ENCODE peak calls at places on chromosome 16, in eight cellular contexts. One of them, this sample, is unnamed.

GRCh38 chr16:58366247-58367031 is 25.8 kb upstream of the GINS3 start:
- DNase-seq in neural crest cell: no peak
- DNase-seq in A673: peak; percentile 48
- DNase-seq in substantia nigra: no peak
- DNase-seq in kidney epithelial cell: peak; percentile 53
- DNase-seq in gastrocnemius medialis: no peak
- DNase-seq in activated CD8-positive, alpha-beta memory T cell treated with anti-CD3 and anti-CD28 coated beads for 1 hour: no peak
- DNase-seq in CD4-positive, alpha-beta memory T cell: no peak
- DNase-seq in this sample: no peak

GRCh38 chr16:11104168-11105037 is 151.6 kb downstream of the SOCS1 start:
- DNase-seq in neural crest cell: no peak
- DNase-seq in A673: no peak
- DNase-seq in substantia nigra: no peak
- DNase-seq in kidney epithelial cell: no peak
- DNase-seq in gastrocnemius medialis: no peak
- DNase-seq in activated CD8-positive, alpha-beta memory T cell treated with anti-CD3 and anti-CD28 coated beads for 1 hour: no peak
- DNase-seq in CD4-positive, alpha-beta memory T cell: no peak
- DNase-seq in this sample: no peak

GRCh38 chr16:57167951-57168350 is 17.9 kb downstream of the PSME3IP1 start:
- DNase-seq in neural crest cell: no peak
- DNase-seq in A673: peak; percentile 82
- DNase-seq in substantia nigra: peak; percentile 45
- DNase-seq in kidney epithelial cell: peak; percentile 37
- DNase-seq in gastrocnemius medialis: no peak
- DNase-seq in activated CD8-positive, alpha-beta memory T cell treated with anti-CD3 and anti-CD28 coated beads for 1 hour: no peak
- DNase-seq in CD4-positive, alpha-beta memory T cell: peak; percentile 72
- DNase-seq in this sample: peak; percentile 65

GRCh38 chr16:80015566-80015965 is 415.0 kb upstream of the MAF start:
- DNase-seq in neural crest cell: no peak
- DNase-seq in A673: no peak
- DNase-seq in substantia nigra: no peak
- DNase-seq in kidney epithelial cell: no peak
- DNase-seq in gastrocnemius medialis: no peak
- DNase-seq in activated CD8-positive, alpha-beta memory T cell treated with anti-CD3 and anti-CD28 coated beads for 1 hour: no peak
- DNase-seq in CD4-positive, alpha-beta memory T cell: no peak
- DNase-seq in this sample: no peak

GRCh38 chr16:89040391-89040790 is 53.3 kb upstream of the ACSF3 start:
- DNase-seq in neural crest cell: no peak
- DNase-seq in A673: no peak
- DNase-seq in substantia nigra: no peak
- DNase-seq in kidney epithelial cell: no peak
- DNase-seq in gastrocnemius medialis: no peak
- DNase-seq in activated CD8-positive, alpha-beta memory T cell treated with anti-CD3 and anti-CD28 coated beads for 1 hour: no peak
- DNase-seq in CD4-positive, alpha-beta memory T cell: no peak
- DNase-seq in this sample: peak; percentile 47

GRCh38 chr16:78869492-78869891 is 731.0 kb downstream of the MAF start:
- DNase-seq in neural crest cell: no peak
- DNase-seq in A673: no peak
- DNase-seq in substantia nigra: no peak
- DNase-seq in kidney epithelial cell: no peak
- DNase-seq in gastrocnemius medialis: no peak
- DNase-seq in activated CD8-positive, alpha-beta memory T cell treated with anti-CD3 and anti-CD28 coated beads for 1 hour: no peak
- DNase-seq in CD4-positive, alpha-beta memory T cell: peak; percentile 20
- DNase-seq in this sample: no peak

GRCh38 chr16:56369202-56369601 is 56.1 kb downstream of the AMFR start:
- DNase-seq in neural crest cell: no peak
- DNase-seq in A673: no peak
- DNase-seq in substantia nigra: no peak
- DNase-seq in kidney epithelial cell: no peak
- DNase-seq in gastrocnemius medialis: no peak
- DNase-seq in activated CD8-positive, alpha-beta memory T cell treated with anti-CD3 and anti-CD28 coated beads for 1 hour: no peak
- DNase-seq in CD4-positive, alpha-beta memory T cell: no peak
- DNase-seq in this sample: no peak

GRCh38 chr16:69495821-69496220 is 69.9 kb upstream of the NFAT5 start:
- DNase-seq in neural crest cell: no peak
- DNase-seq in A673: no peak
- DNase-seq in substantia nigra: no peak
- DNase-seq in kidney epithelial cell: no peak
- DNase-seq in gastrocnemius medialis: no peak
- DNase-seq in activated CD8-positive, alpha-beta memory T cell treated with anti-CD3 and anti-CD28 coated beads for 1 hour: no peak
- DNase-seq in CD4-positive, alpha-beta memory T cell: no peak
- DNase-seq in this sample: no peak

GRCh38 chr16:85812031-85812807 is 12.7 kb downstream of the COX4I1 start:
- DNase-seq in neural crest cell: no peak
- DNase-seq in A673: no peak
- DNase-seq in substantia nigra: no peak
- DNase-seq in kidney epithelial cell: no peak
- DNase-seq in gastrocnemius medialis: no peak
- DNase-seq in activated CD8-positive, alpha-beta memory T cell treated with anti-CD3 and anti-CD28 coated beads for 1 hour: no peak
- DNase-seq in CD4-positive, alpha-beta memory T cell: no peak
- DNase-seq in this sample: no peak

GRCh38 chr16:23941025-23941424 is 105.2 kb downstream of the PRKCB start:
- DNase-seq in neural crest cell: no peak
- DNase-seq in A673: no peak
- DNase-seq in substantia nigra: no peak
- DNase-seq in kidney epithelial cell: no peak
- DNase-seq in gastrocnemius medialis: no peak
- DNase-seq in activated CD8-positive, alpha-beta memory T cell treated with anti-CD3 and anti-CD28 coated beads for 1 hour: no peak
- DNase-seq in CD4-positive, alpha-beta memory T cell: no peak
- DNase-seq in this sample: no peak

GRCh38 chr16:88639231-88640038 is 1.1 kb downstream of the IL17C start:
- DNase-seq in neural crest cell: no peak
- DNase-seq in A673: no peak
- DNase-seq in substantia nigra: no peak
- DNase-seq in kidney epithelial cell: no peak
- DNase-seq in gastrocnemius medialis: no peak
- DNase-seq in activated CD8-positive, alpha-beta memory T cell treated with anti-CD3 and anti-CD28 coated beads for 1 hour: no peak
- DNase-seq in CD4-positive, alpha-beta memory T cell: no peak
- DNase-seq in this sample: peak; percentile 57

GRCh38 chr16:3797904-3798811 is 80.8 kb upstream of the TRAP1 start:
- DNase-seq in neural crest cell: no peak
- DNase-seq in A673: no peak
- DNase-seq in substantia nigra: no peak
- DNase-seq in kidney epithelial cell: no peak
- DNase-seq in gastrocnemius medialis: no peak
- DNase-seq in activated CD8-positive, alpha-beta memory T cell treated with anti-CD3 and anti-CD28 coated beads for 1 hour: no peak
- DNase-seq in CD4-positive, alpha-beta memory T cell: no peak
- DNase-seq in this sample: no peak

GRCh38 chr16:89705006-89705405 is 3.5 kb upstream of the SPATA2L start:
- DNase-seq in neural crest cell: no peak
- DNase-seq in A673: no peak
- DNase-seq in substantia nigra: no peak
- DNase-seq in kidney epithelial cell: no peak
- DNase-seq in gastrocnemius medialis: no peak
- DNase-seq in activated CD8-positive, alpha-beta memory T cell treated with anti-CD3 and anti-CD28 coated beads for 1 hour: no peak
- DNase-seq in CD4-positive, alpha-beta memory T cell: no peak
- DNase-seq in this sample: peak; percentile 16

GRCh38 chr16:4737545-4737944 is 3.2 kb downstream of the DNAAF8 start:
- DNase-seq in neural crest cell: no peak
- DNase-seq in A673: no peak
- DNase-seq in substantia nigra: no peak
- DNase-seq in kidney epithelial cell: no peak
- DNase-seq in gastrocnemius medialis: no peak
- DNase-seq in activated CD8-positive, alpha-beta memory T cell treated with anti-CD3 and anti-CD28 coated beads for 1 hour: no peak
- DNase-seq in CD4-positive, alpha-beta memory T cell: no peak
- DNase-seq in this sample: no peak

GRCh38 chr16:30997000-30997886 is 12.2 kb downstream of the HSD3B7 start:
- DNase-seq in neural crest cell: peak; percentile 46
- DNase-seq in A673: peak; percentile 72
- DNase-seq in substantia nigra: no peak
- DNase-seq in kidney epithelial cell: no peak
- DNase-seq in gastrocnemius medialis: peak; percentile 67
- DNase-seq in activated CD8-positive, alpha-beta memory T cell treated with anti-CD3 and anti-CD28 coated beads for 1 hour: peak; percentile 48
- DNase-seq in CD4-positive, alpha-beta memory T cell: peak; percentile 65
- DNase-seq in this sample: peak; percentile 99

GRCh38 chr16:28136751-28137434 is 73.4 kb upstream of the GSG1L start:
- DNase-seq in neural crest cell: no peak
- DNase-seq in A673: peak; percentile 28
- DNase-seq in substantia nigra: peak; percentile 14
- DNase-seq in kidney epithelial cell: no peak
- DNase-seq in gastrocnemius medialis: no peak
- DNase-seq in activated CD8-positive, alpha-beta memory T cell treated with anti-CD3 and anti-CD28 coated beads for 1 hour: no peak
- DNase-seq in CD4-positive, alpha-beta memory T cell: peak; percentile 67
- DNase-seq in this sample: no peak

GRCh38 chr16:14003119-14003570 is 68.0 kb upstream of the MRTFB start:
- DNase-seq in neural crest cell: peak; percentile 65
- DNase-seq in A673: peak; percentile 87
- DNase-seq in substantia nigra: peak; percentile 7
- DNase-seq in kidney epithelial cell: no peak
- DNase-seq in gastrocnemius medialis: no peak
- DNase-seq in activated CD8-positive, alpha-beta memory T cell treated with anti-CD3 and anti-CD28 coated beads for 1 hour: no peak
- DNase-seq in CD4-positive, alpha-beta memory T cell: no peak
- DNase-seq in this sample: peak; percentile 24

GRCh38 chr16:50103764-50104163 is 38.0 kb downstream of the HEATR3 start:
- DNase-seq in neural crest cell: no peak
- DNase-seq in A673: no peak
- DNase-seq in substantia nigra: no peak
- DNase-seq in kidney epithelial cell: peak; percentile 56
- DNase-seq in gastrocnemius medialis: no peak
- DNase-seq in activated CD8-positive, alpha-beta memory T cell treated with anti-CD3 and anti-CD28 coated beads for 1 hour: no peak
- DNase-seq in CD4-positive, alpha-beta memory T cell: no peak
- DNase-seq in this sample: no peak

GRCh38 chr16:23240994-23241393 is 58.4 kb downstream of the SCNN1G start:
- DNase-seq in neural crest cell: no peak
- DNase-seq in A673: no peak
- DNase-seq in substantia nigra: no peak
- DNase-seq in kidney epithelial cell: no peak
- DNase-seq in gastrocnemius medialis: no peak
- DNase-seq in activated CD8-positive, alpha-beta memory T cell treated with anti-CD3 and anti-CD28 coated beads for 1 hour: no peak
- DNase-seq in CD4-positive, alpha-beta memory T cell: no peak
- DNase-seq in this sample: no peak

GRCh38 chr16:14307623-14308356 is 236.7 kb downstream of the MRTFB start:
- DNase-seq in neural crest cell: no peak
- DNase-seq in A673: no peak
- DNase-seq in substantia nigra: peak; percentile 18
- DNase-seq in kidney epithelial cell: no peak
- DNase-seq in gastrocnemius medialis: peak; percentile 84
- DNase-seq in activated CD8-positive, alpha-beta memory T cell treated with anti-CD3 and anti-CD28 coated beads for 1 hour: no peak
- DNase-seq in CD4-positive, alpha-beta memory T cell: no peak
- DNase-seq in this sample: no peak

GRCh38 chr16:13231365-13231764 is 330.0 kb downstream of the SHISA9 start:
- DNase-seq in neural crest cell: no peak
- DNase-seq in A673: no peak
- DNase-seq in substantia nigra: no peak
- DNase-seq in kidney epithelial cell: no peak
- DNase-seq in gastrocnemius medialis: no peak
- DNase-seq in activated CD8-positive, alpha-beta memory T cell treated with anti-CD3 and anti-CD28 coated beads for 1 hour: no peak
- DNase-seq in CD4-positive, alpha-beta memory T cell: no peak
- DNase-seq in this sample: no peak

GRCh38 chr16:15701367-15701766 is 51.3 kb downstream of the NDE1 start:
- DNase-seq in neural crest cell: no peak
- DNase-seq in A673: no peak
- DNase-seq in substantia nigra: no peak
- DNase-seq in kidney epithelial cell: no peak
- DNase-seq in gastrocnemius medialis: no peak
- DNase-seq in activated CD8-positive, alpha-beta memory T cell treated with anti-CD3 and anti-CD28 coated beads for 1 hour: no peak
- DNase-seq in CD4-positive, alpha-beta memory T cell: no peak
- DNase-seq in this sample: no peak

GRCh38 chr16:54178491-54178976 is 108.1 kb downstream of the IRX3 start:
- DNase-seq in neural crest cell: no peak
- DNase-seq in A673: no peak
- DNase-seq in substantia nigra: no peak
- DNase-seq in kidney epithelial cell: no peak
- DNase-seq in gastrocnemius medialis: no peak
- DNase-seq in activated CD8-positive, alpha-beta memory T cell treated with anti-CD3 and anti-CD28 coated beads for 1 hour: no peak
- DNase-seq in CD4-positive, alpha-beta memory T cell: no peak
- DNase-seq in this sample: no peak

GRCh38 chr16:50505714-50506542 is 42.3 kb upstream of the NKD1 start:
- DNase-seq in neural crest cell: peak; percentile 28
- DNase-seq in A673: no peak
- DNase-seq in substantia nigra: no peak
- DNase-seq in kidney epithelial cell: no peak
- DNase-seq in gastrocnemius medialis: no peak
- DNase-seq in activated CD8-positive, alpha-beta memory T cell treated with anti-CD3 and anti-CD28 coated beads for 1 hour: no peak
- DNase-seq in CD4-positive, alpha-beta memory T cell: no peak
- DNase-seq in this sample: no peak

GRCh38 chr16:12801511-12802042 is 2.1 kb downstream of the CPPED1 start:
- DNase-seq in neural crest cell: no peak
- DNase-seq in A673: no peak
- DNase-seq in substantia nigra: no peak
- DNase-seq in kidney epithelial cell: no peak
- DNase-seq in gastrocnemius medialis: peak; percentile 3
- DNase-seq in activated CD8-positive, alpha-beta memory T cell treated with anti-CD3 and anti-CD28 coated beads for 1 hour: no peak
- DNase-seq in CD4-positive, alpha-beta memory T cell: no peak
- DNase-seq in this sample: peak; percentile 26

GRCh38 chr16:55502801-55503366 is 6.0 kb upstream of the LPCAT2 start:
- DNase-seq in neural crest cell: peak; percentile 53
- DNase-seq in A673: no peak
- DNase-seq in substantia nigra: peak; percentile 84
- DNase-seq in kidney epithelial cell: peak; percentile 59
- DNase-seq in gastrocnemius medialis: peak; percentile 57
- DNase-seq in activated CD8-positive, alpha-beta memory T cell treated with anti-CD3 and anti-CD28 coated beads for 1 hour: no peak
- DNase-seq in CD4-positive, alpha-beta memory T cell: no peak
- DNase-seq in this sample: no peak

GRCh38 chr16:11401161-11402050 is 56.1 kb downstream of the RMI2 start:
- DNase-seq in neural crest cell: no peak
- DNase-seq in A673: no peak
- DNase-seq in substantia nigra: no peak
- DNase-seq in kidney epithelial cell: no peak
- DNase-seq in gastrocnemius medialis: peak; percentile 51
- DNase-seq in activated CD8-positive, alpha-beta memory T cell treated with anti-CD3 and anti-CD28 coated beads for 1 hour: no peak
- DNase-seq in CD4-positive, alpha-beta memory T cell: no peak
- DNase-seq in this sample: no peak

GRCh38 chr16:22220076-22220453 is 14.0 kb downstream of the EEF2K start:
- DNase-seq in neural crest cell: no peak
- DNase-seq in A673: peak; percentile 83
- DNase-seq in substantia nigra: no peak
- DNase-seq in kidney epithelial cell: no peak
- DNase-seq in gastrocnemius medialis: peak; percentile 64
- DNase-seq in activated CD8-positive, alpha-beta memory T cell treated with anti-CD3 and anti-CD28 coated beads for 1 hour: no peak
- DNase-seq in CD4-positive, alpha-beta memory T cell: no peak
- DNase-seq in this sample: no peak

GRCh38 chr16:6892961-6893360 is 439.7 kb upstream of the RBFOX1 start:
- DNase-seq in neural crest cell: no peak
- DNase-seq in A673: no peak
- DNase-seq in substantia nigra: no peak
- DNase-seq in kidney epithelial cell: peak; percentile 21
- DNase-seq in gastrocnemius medialis: no peak
- DNase-seq in activated CD8-positive, alpha-beta memory T cell treated with anti-CD3 and anti-CD28 coated beads for 1 hour: no peak
- DNase-seq in CD4-positive, alpha-beta memory T cell: no peak
- DNase-seq in this sample: no peak

GRCh38 chr16:3530371-3530914 is 29.6 kb downstream of the CLUAP1 start:
- DNase-seq in neural crest cell: no peak
- DNase-seq in A673: no peak
- DNase-seq in substantia nigra: no peak
- DNase-seq in kidney epithelial cell: no peak
- DNase-seq in gastrocnemius medialis: no peak
- DNase-seq in activated CD8-positive, alpha-beta memory T cell treated with anti-CD3 and anti-CD28 coated beads for 1 hour: no peak
- DNase-seq in CD4-positive, alpha-beta memory T cell: no peak
- DNase-seq in this sample: no peak

GRCh38 chr16:57380671-57381462 is 8.6 kb downstream of the CX3CL1 start:
- DNase-seq in neural crest cell: no peak
- DNase-seq in A673: no peak
- DNase-seq in substantia nigra: no peak
- DNase-seq in kidney epithelial cell: no peak
- DNase-seq in gastrocnemius medialis: no peak
- DNase-seq in activated CD8-positive, alpha-beta memory T cell treated with anti-CD3 and anti-CD28 coated beads for 1 hour: no peak
- DNase-seq in CD4-positive, alpha-beta memory T cell: no peak
- DNase-seq in this sample: no peak

GRCh38 chr16:66357523-66357928 is 9.0 kb upstream of the CDH5 start:
- DNase-seq in neural crest cell: peak; percentile 65
- DNase-seq in A673: peak; percentile 87
- DNase-seq in substantia nigra: peak; percentile 8
- DNase-seq in kidney epithelial cell: peak; percentile 63
- DNase-seq in gastrocnemius medialis: no peak
- DNase-seq in activated CD8-positive, alpha-beta memory T cell treated with anti-CD3 and anti-CD28 coated beads for 1 hour: no peak
- DNase-seq in CD4-positive, alpha-beta memory T cell: peak; percentile 16
- DNase-seq in this sample: peak; percentile 32

GRCh38 chr16:85354623-85355514 is 242.6 kb upstream of the CIBAR2 start:
- DNase-seq in neural crest cell: peak; percentile 28
- DNase-seq in A673: no peak
- DNase-seq in substantia nigra: no peak
- DNase-seq in kidney epithelial cell: no peak
- DNase-seq in gastrocnemius medialis: no peak
- DNase-seq in activated CD8-positive, alpha-beta memory T cell treated with anti-CD3 and anti-CD28 coated beads for 1 hour: no peak
- DNase-seq in CD4-positive, alpha-beta memory T cell: no peak
- DNase-seq in this sample: no peak

GRCh38 chr16:20538181-20538580 is 38.0 kb downstream of the ACSM2B start:
- DNase-seq in neural crest cell: no peak
- DNase-seq in A673: no peak
- DNase-seq in substantia nigra: no peak
- DNase-seq in kidney epithelial cell: no peak
- DNase-seq in gastrocnemius medialis: no peak
- DNase-seq in activated CD8-positive, alpha-beta memory T cell treated with anti-CD3 and anti-CD28 coated beads for 1 hour: no peak
- DNase-seq in CD4-positive, alpha-beta memory T cell: no peak
- DNase-seq in this sample: no peak

This sample was measured in B cell.